ENCODE peak calls at places on chromosomes 2 and 18, in five cellular contexts. K is brain microvascular endothelial cell, A is HL-60, R is mammary epithelial cell, W is left lung. E is an unnamed sample.

GRCh38 chr2:113962692-113963480 is 73.0 kb downstream of the ACTR3 start:
- DNase-seq in R (peak), K (peak), A (no peak), W (no peak), E (no peak)

GRCh38 chr2:144389151-144389929 is 130.6 kb downstream of the ZEB2 start:
- DNase-seq in A (no peak), K (no peak), R (peak), W (peak), E (no peak)

GRCh38 chr2:96329416-96329815 is 4.3 kb downstream of the ITPRIPL1 start:
- DNase-seq in R (peak), A (no peak), K (no peak), W (no peak), E (no peak)

GRCh38 chr2:58081000-58081399 is 34.4 kb downstream of the VRK2 start:
- DNase-seq in A (no peak), W (no peak), R (no peak), K (no peak), E (no peak)

GRCh38 chr2:133843091-133843490 is 274.8 kb upstream of the NCKAP5 start:
- DNase-seq in A (no peak), R (no peak), K (no peak), W (no peak), E (no peak)

GRCh38 chr2:86223098-86223681 is 23.9 kb downstream of the MRPL35 start:
- DNase-seq in W (no peak), R (no peak), A (no peak), K (peak), E (peak)

GRCh38 chr2:236654496-236654895 is 84.9 kb downstream of the ACKR3 start:
- DNase-seq in R (no peak), K (no peak), W (no peak), A (no peak), E (no peak)

GRCh38 chr2:172609488-172609887 is 53.6 kb downstream of the PDK1 start:
- DNase-seq in W (no peak), R (no peak), A (no peak), K (no peak), E (no peak)

GRCh38 chr2:95053543-95053942 is 28.0 kb downstream of the MAL start:
- DNase-seq in K (no peak), A (no peak), W (no peak), R (no peak), E (no peak)

GRCh38 chr2:135055182-135055786 is 3.2 kb downstream of the RAB3GAP1 start:
- DNase-seq in R (peak), A (no peak), W (peak), K (peak), E (peak)

GRCh38 chr18:46104128-46104911 is at the start of gene HAUS1:
- DNase-seq in K (peak), A (peak), W (peak), R (peak), E (peak)

GRCh38 chr2:60804473-60804872 is 48.4 kb downstream of the PAPOLG start:
- DNase-seq in W (no peak), A (no peak), R (no peak), K (no peak), E (no peak)

GRCh38 chr2:168633200-168633599 is 169.2 kb upstream of the NOSTRIN start:
- DNase-seq in W (no peak), A (no peak), K (no peak), R (no peak), E (no peak)

GRCh38 chr2:60551241-60552095 is 2.0 kb downstream of the BCL11A start:
- DNase-seq in A (no peak), W (peak), R (peak), K (no peak), E (no peak)

GRCh38 chr2:136376798-136377211 is 258.9 kb upstream of the CXCR4 start:
- DNase-seq in K (no peak), A (no peak), W (no peak), R (no peak), E (no peak)

GRCh38 chr2:112917856-112918255 is 6.9 kb downstream of the IL37 start:
- DNase-seq in W (no peak), K (no peak), R (no peak), A (no peak), E (no peak)

GRCh38 chr2:733001-733400 is 55.8 kb upstream of the TMEM18 start:
- DNase-seq in W (no peak), K (no peak), A (no peak), R (no peak), E (no peak)

GRCh38 chr2:239881561-239882320 is 143.4 kb downstream of the NDUFA10 start:
- DNase-seq in W (no peak), R (no peak), A (no peak), K (peak), E (peak)

GRCh38 chr2:217166241-217166640 is 306.4 kb upstream of the TNP1 start:
- DNase-seq in W (no peak), K (peak), R (peak), A (no peak), E (no peak)

GRCh38 chr2:160515120-160515519 is 21.5 kb upstream of the RBMS1 start:
- DNase-seq in R (no peak), K (no peak), A (no peak), W (no peak), E (no peak)

GRCh38 chr2:30705056-30705455 is 102.2 kb downstream of the CAPN13 start:
- DNase-seq in R (no peak), A (no peak), K (no peak), W (no peak), E (peak)

GRCh38 chr18:68147728-68148127 is 567.2 kb downstream of the TMX3 start:
- DNase-seq in W (no peak), A (no peak), K (no peak), R (no peak), E (no peak)

GRCh38 chr2:173044686-173045085 is 31.0 kb upstream of the MAP3K20 start:
- DNase-seq in W (no peak), K (no peak), R (no peak), A (no peak), E (no peak)

GRCh38 chr2:127086800-127087737 is 19.9 kb downstream of the BIN1 start:
- DNase-seq in W (peak), R (no peak), K (peak), A (no peak), E (peak)

GRCh38 chr2:24530796-24531195 is 39.7 kb downstream of the NCOA1 start:
- DNase-seq in R (no peak), A (no peak), K (no peak), W (no peak), E (no peak)

GRCh38 chr2:119206201-119206600 is 17.4 kb upstream of the STEAP3 start:
- DNase-seq in A (no peak), W (no peak), R (no peak), K (no peak), E (peak)

GRCh38 chr2:30722936-30723725 is 84.1 kb downstream of the CAPN13 start:
- DNase-seq in W (no peak), A (no peak), K (no peak), R (no peak), E (no peak)

GRCh38 chr2:207256476-207257207 is 90.9 kb upstream of the KLF7 start:
- DNase-seq in A (no peak), W (no peak), R (no peak), K (peak), E (no peak)

GRCh38 chr2:75465317-75465998 is 95.3 kb downstream of the EVA1A start:
- DNase-seq in A (no peak), R (peak), W (no peak), K (peak), E (no peak)

GRCh38 chr2:163066085-163066484 is 227.5 kb upstream of the KCNH7 start:
- DNase-seq in W (no peak), K (no peak), R (no peak), A (no peak), E (no peak)

DNA sequence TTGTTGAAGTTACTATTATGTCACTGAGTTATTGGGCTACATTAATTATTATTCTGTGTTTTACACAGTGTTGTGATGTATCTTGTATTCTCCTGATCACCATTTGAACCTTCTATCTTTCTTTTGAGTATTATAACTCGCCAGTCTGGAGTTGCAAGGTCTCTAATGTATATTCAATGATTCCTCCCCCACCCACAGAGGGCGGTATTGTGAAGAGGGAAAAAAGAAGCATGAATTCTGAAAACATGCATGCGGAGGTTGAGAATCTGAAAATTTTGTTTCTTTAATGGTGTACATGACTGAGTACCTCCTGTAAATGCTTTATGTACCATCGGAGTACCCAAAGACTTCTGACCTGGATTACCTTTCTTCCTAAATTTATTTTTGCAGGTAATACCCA is 266.6 kb downstream of the NR4A2 start:
- DNase-seq in K (no peak), R (no peak), A (no peak), W (no peak), E (no peak)
- TF ChIP-seq CTCF in K (no peak), R (peak), A (no peak), W (no peak), E (no peak)

DNA sequence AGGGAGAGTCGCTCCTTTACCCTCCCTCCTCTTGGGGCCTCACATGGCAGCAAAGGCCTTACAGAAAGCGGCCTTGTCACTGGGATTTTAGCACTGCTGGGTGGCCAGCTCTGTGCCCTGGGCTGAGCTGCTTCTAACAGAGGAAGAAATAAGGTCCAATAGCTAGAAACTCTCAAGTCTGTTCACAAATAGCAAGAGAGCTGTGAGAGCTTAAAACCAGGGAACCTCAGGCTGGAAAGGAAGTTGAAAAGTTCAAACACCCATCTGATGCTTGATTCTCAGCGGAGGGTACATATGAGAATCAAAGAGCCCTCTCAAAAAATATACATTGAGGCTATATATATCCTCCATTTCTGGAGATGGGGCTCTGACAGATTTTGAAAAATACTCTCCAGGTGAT is 54.7 kb downstream of the ST6GAL2 start:
- DNase-seq in K (no peak), R (no peak), A (no peak), W (no peak), E (no peak)
- H3K27ac ChIP-seq in K (no peak), R (no peak), A (no peak), W (no peak), E (peak)

GRCh38 chr2:20184067-20184938 is 40.6 kb downstream of the SDC1 start:
- DNase-seq in R (peak), A (no peak), W (peak), K (peak), E (no peak)
- H3K4me3 ChIP-seq in R (no peak), A (no peak), W (no peak), K (no peak), E (no peak)

GRCh38 chr18:8706981-8707940 is 1.9 kb downstream of the MTCL1 start:
- DNase-seq in W (peak), R (peak), K (peak), A (no peak), E (peak)
- TF ChIP-seq CTCF in W (no peak), R (peak), K (peak), A (no peak), E (no peak)

GRCh38 chr2:157760949-157761348 is 115.2 kb downstream of the ACVR1 start:
- DNase-seq in K (no peak), W (no peak), A (no peak), R (no peak), E (no peak)
- H3K27ac ChIP-seq in K (no peak), W (no peak), A (no peak), R (no peak), E (no peak)

GRCh38 chr2:39411186-39411944 is 25.7 kb downstream of the MAP4K3 start:
- DNase-seq in K (peak), W (no peak), A (no peak), R (peak), E (no peak)
- H3K4me3 ChIP-seq in K (peak), W (no peak), A (no peak), R (no peak), E (no peak)

GRCh38 chr2:11681722-11682589 is 12.0 kb upstream of the NTSR2 start:
- DNase-seq in W (no peak), K (no peak), R (no peak), A (no peak), E (peak)
- TF ChIP-seq CTCF in W (peak), K (peak), R (peak), A (peak), E (peak)

DNA sequence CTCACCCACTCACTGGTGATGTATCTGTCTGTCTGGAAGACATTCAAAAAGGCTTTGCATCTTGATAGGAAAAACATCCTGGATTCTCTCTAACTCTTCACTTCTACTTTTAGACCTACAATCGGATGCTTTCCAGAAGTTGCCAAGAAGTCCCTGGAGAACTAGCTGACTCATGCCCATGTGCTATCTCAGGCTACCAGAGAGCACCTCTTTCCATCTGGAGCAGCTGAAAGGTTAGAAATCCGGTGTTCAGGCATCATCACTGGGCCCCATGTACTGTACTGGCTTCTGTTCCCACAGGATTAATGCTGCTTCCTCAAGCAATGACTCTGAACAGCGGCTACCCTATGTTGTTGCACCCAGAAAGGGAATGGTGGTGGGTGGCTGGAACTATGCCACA is 259.0 kb downstream of the NBAS start:
- DNase-seq in W (no peak), A (no peak), R (no peak), K (peak), E (no peak)
- H3K27ac ChIP-seq in W (no peak), A (no peak), R (no peak), K (no peak), E (no peak)